ENCODE peak calls at places on chromosomes 4 and X, in five cellular contexts. X is GM04504; F is psoas muscle; O is naive thymus-derived CD4-positive, alpha-beta T cell; H is GOT3. P is an unnamed sample.

GRCh38 chr4:28686618-28687017 is 1826.0 kb downstream of the STIM2 start:
- DNase-seq in X (no peak), F (no peak), O (no peak), H (no peak), P (no peak)

GRCh38 chr4:3630136-3630933 is 98.1 kb upstream of the LRPAP1 start:
- DNase-seq in X (no peak), F (no peak), O (no peak), H (no peak), P (peak)

GRCh38 chr4:184812651-184813181 is 13.1 kb downstream of the ACSL1 start:
- DNase-seq in X (no peak), F (no peak), O (no peak), H (no peak), P (no peak)

GRCh38 chrX:13940646-13941045 is 89.0 kb downstream of the GEMIN8 start:
- DNase-seq in X (no peak), F (no peak), O (no peak), H (no peak), P (no peak)

GRCh38 chrX:133307637-133308485 is 89.7 kb upstream of the TFDP3 start:
- DNase-seq in X (no peak), F (no peak), O (no peak), H (no peak), P (peak)

GRCh38 chr4:116899536-116899935 is 185.8 kb downstream of the TRAM1L1 start:
- DNase-seq in X (no peak), F (no peak), O (no peak), H (no peak), P (no peak)

GRCh38 chr4:71938776-71939175 is 93.0 kb upstream of the NPFFR2 start:
- DNase-seq in X (no peak), F (no peak), O (no peak), H (no peak), P (no peak)

GRCh38 chrX:147340947-147341346 is 526.4 kb upstream of the CXorf51A start:
- DNase-seq in X (no peak), F (no peak), O (no peak), H (no peak), P (no peak)

GRCh38 chr4:103076777-103077347 is 301 bp upstream of the SLC9B2 start:
- DNase-seq in X (no peak), F (no peak), O (no peak), H (peak), P (no peak)

GRCh38 chr4:121112530-121112929 is 40.2 kb upstream of the NDNF start:
- DNase-seq in X (no peak), F (no peak), O (no peak), H (no peak), P (no peak)